ENCODE peak calls at places on chromosomes 16 and 17, in ten cellular contexts. One of them, this sample, is unnamed.

GRCh38 chr16:70699696-70700095 is 13.8 kb upstream of the MTSS2 start:
- DNase-seq in mesendoderm: no peak
- DNase-seq in MG63: no peak
- DNase-seq in left ventricle myocardium inferior: no peak
- DNase-seq in stimulated activated CD4-positive, alpha-beta T cell treated with anti-CD3 and anti-CD28 coated beads, Interleukin-2, amount 100 ng/mL, for 24 hours: no peak
- DNase-seq in RWPE1: no peak
- DNase-seq in activated CD4-positive, alpha-beta T cell treated with anti-CD3 and anti-CD28 coated beads, Interleukin-2, amount 10 ng/mL, durations not matched to agents 7 days and 5 days: no peak
- DNase-seq in T-helper 2 cell treated with Interferon-gamma antibody and Interleukin-4, amounts not matched to agents 5 μg/mL and 100 μg/mL, for 36 hours: no peak
- DNase-seq in stimulated activated CD8-positive, alpha-beta memory T cell treated with anti-CD3 and anti-CD28 coated beads, Interleukin-4, amount 100 ng/mL, for 24 hours: no peak
- DNase-seq in Kasumi-1: no peak
- DNase-seq in this sample: no peak

GRCh38 chr16:69386596-69386995 is 789 bp upstream of the TERF2 start:
- DNase-seq in mesendoderm: no peak
- DNase-seq in MG63: no peak
- DNase-seq in left ventricle myocardium inferior: no peak
- DNase-seq in stimulated activated CD4-positive, alpha-beta T cell treated with anti-CD3 and anti-CD28 coated beads, Interleukin-2, amount 100 ng/mL, for 24 hours: no peak
- DNase-seq in RWPE1: no peak
- DNase-seq in activated CD4-positive, alpha-beta T cell treated with anti-CD3 and anti-CD28 coated beads, Interleukin-2, amount 10 ng/mL, durations not matched to agents 7 days and 5 days: no peak
- DNase-seq in T-helper 2 cell treated with Interferon-gamma antibody and Interleukin-4, amounts not matched to agents 5 μg/mL and 100 μg/mL, for 36 hours: no peak
- DNase-seq in stimulated activated CD8-positive, alpha-beta memory T cell treated with anti-CD3 and anti-CD28 coated beads, Interleukin-4, amount 100 ng/mL, for 24 hours: no peak
- DNase-seq in Kasumi-1: no peak
- DNase-seq in this sample: no peak

GRCh38 chr16:23771027-23771426 is 16.2 kb downstream of the CHP2 start:
- DNase-seq in mesendoderm: no peak
- DNase-seq in MG63: no peak
- DNase-seq in left ventricle myocardium inferior: no peak
- DNase-seq in stimulated activated CD4-positive, alpha-beta T cell treated with anti-CD3 and anti-CD28 coated beads, Interleukin-2, amount 100 ng/mL, for 24 hours: no peak
- DNase-seq in RWPE1: peak; percentile 85
- DNase-seq in activated CD4-positive, alpha-beta T cell treated with anti-CD3 and anti-CD28 coated beads, Interleukin-2, amount 10 ng/mL, durations not matched to agents 7 days and 5 days: no peak
- DNase-seq in T-helper 2 cell treated with Interferon-gamma antibody and Interleukin-4, amounts not matched to agents 5 μg/mL and 100 μg/mL, for 36 hours: no peak
- DNase-seq in stimulated activated CD8-positive, alpha-beta memory T cell treated with anti-CD3 and anti-CD28 coated beads, Interleukin-4, amount 100 ng/mL, for 24 hours: no peak
- DNase-seq in Kasumi-1: no peak
- DNase-seq in this sample: no peak

GRCh38 chr17:46940692-46941404 is 17.9 kb downstream of the GOSR2 start:
- DNase-seq in mesendoderm: peak; percentile 88
- DNase-seq in MG63: peak; percentile 68
- DNase-seq in left ventricle myocardium inferior: peak; percentile 71
- DNase-seq in stimulated activated CD4-positive, alpha-beta T cell treated with anti-CD3 and anti-CD28 coated beads, Interleukin-2, amount 100 ng/mL, for 24 hours: peak; percentile 73
- DNase-seq in RWPE1: peak; percentile 79
- DNase-seq in activated CD4-positive, alpha-beta T cell treated with anti-CD3 and anti-CD28 coated beads, Interleukin-2, amount 10 ng/mL, durations not matched to agents 7 days and 5 days: peak; percentile 79
- DNase-seq in T-helper 2 cell treated with Interferon-gamma antibody and Interleukin-4, amounts not matched to agents 5 μg/mL and 100 μg/mL, for 36 hours: peak; percentile 52
- DNase-seq in stimulated activated CD8-positive, alpha-beta memory T cell treated with anti-CD3 and anti-CD28 coated beads, Interleukin-4, amount 100 ng/mL, for 24 hours: peak; percentile 53
- DNase-seq in Kasumi-1: peak; percentile 89
- DNase-seq in this sample: peak; percentile 74

GRCh38 chr16:68446941-68447675 is 1.2 kb downstream of the SMPD3 start:
- DNase-seq in mesendoderm: no peak
- DNase-seq in MG63: no peak
- DNase-seq in left ventricle myocardium inferior: no peak
- DNase-seq in stimulated activated CD4-positive, alpha-beta T cell treated with anti-CD3 and anti-CD28 coated beads, Interleukin-2, amount 100 ng/mL, for 24 hours: no peak
- DNase-seq in RWPE1: no peak
- DNase-seq in activated CD4-positive, alpha-beta T cell treated with anti-CD3 and anti-CD28 coated beads, Interleukin-2, amount 10 ng/mL, durations not matched to agents 7 days and 5 days: no peak
- DNase-seq in T-helper 2 cell treated with Interferon-gamma antibody and Interleukin-4, amounts not matched to agents 5 μg/mL and 100 μg/mL, for 36 hours: no peak
- DNase-seq in stimulated activated CD8-positive, alpha-beta memory T cell treated with anti-CD3 and anti-CD28 coated beads, Interleukin-4, amount 100 ng/mL, for 24 hours: no peak
- DNase-seq in Kasumi-1: no peak
- DNase-seq in this sample: no peak

GRCh38 chr16:17194190-17194780 is 276.5 kb downstream of the XYLT1 start:
- DNase-seq in mesendoderm: peak; percentile 74
- DNase-seq in MG63: peak; percentile 17
- DNase-seq in left ventricle myocardium inferior: peak; percentile 27
- DNase-seq in stimulated activated CD4-positive, alpha-beta T cell treated with anti-CD3 and anti-CD28 coated beads, Interleukin-2, amount 100 ng/mL, for 24 hours: peak; percentile 71
- DNase-seq in RWPE1: no peak
- DNase-seq in activated CD4-positive, alpha-beta T cell treated with anti-CD3 and anti-CD28 coated beads, Interleukin-2, amount 10 ng/mL, durations not matched to agents 7 days and 5 days: peak; percentile 56
- DNase-seq in T-helper 2 cell treated with Interferon-gamma antibody and Interleukin-4, amounts not matched to agents 5 μg/mL and 100 μg/mL, for 36 hours: peak; percentile 21
- DNase-seq in stimulated activated CD8-positive, alpha-beta memory T cell treated with anti-CD3 and anti-CD28 coated beads, Interleukin-4, amount 100 ng/mL, for 24 hours: peak; percentile 45
- DNase-seq in Kasumi-1: no peak
- DNase-seq in this sample: peak; percentile 60

GRCh38 chr17:73976676-73977521 is 226.6 kb upstream of the RPL38 start:
- DNase-seq in mesendoderm: peak; percentile 38
- DNase-seq in MG63: peak; percentile 84
- DNase-seq in left ventricle myocardium inferior: no peak
- DNase-seq in stimulated activated CD4-positive, alpha-beta T cell treated with anti-CD3 and anti-CD28 coated beads, Interleukin-2, amount 100 ng/mL, for 24 hours: no peak
- DNase-seq in RWPE1: no peak
- DNase-seq in activated CD4-positive, alpha-beta T cell treated with anti-CD3 and anti-CD28 coated beads, Interleukin-2, amount 10 ng/mL, durations not matched to agents 7 days and 5 days: no peak
- DNase-seq in T-helper 2 cell treated with Interferon-gamma antibody and Interleukin-4, amounts not matched to agents 5 μg/mL and 100 μg/mL, for 36 hours: no peak
- DNase-seq in stimulated activated CD8-positive, alpha-beta memory T cell treated with anti-CD3 and anti-CD28 coated beads, Interleukin-4, amount 100 ng/mL, for 24 hours: no peak
- DNase-seq in Kasumi-1: no peak
- DNase-seq in this sample: no peak

GRCh38 chr17:8248751-8249607 is at the start of gene PFAS:
- DNase-seq in mesendoderm: peak; percentile 96
- DNase-seq in MG63: peak; percentile 97
- DNase-seq in left ventricle myocardium inferior: peak; percentile 97
- DNase-seq in stimulated activated CD4-positive, alpha-beta T cell treated with anti-CD3 and anti-CD28 coated beads, Interleukin-2, amount 100 ng/mL, for 24 hours: peak; percentile 97
- DNase-seq in RWPE1: peak; percentile 93
- DNase-seq in activated CD4-positive, alpha-beta T cell treated with anti-CD3 and anti-CD28 coated beads, Interleukin-2, amount 10 ng/mL, durations not matched to agents 7 days and 5 days: peak; percentile 96
- DNase-seq in T-helper 2 cell treated with Interferon-gamma antibody and Interleukin-4, amounts not matched to agents 5 μg/mL and 100 μg/mL, for 36 hours: peak; percentile 96
- DNase-seq in stimulated activated CD8-positive, alpha-beta memory T cell treated with anti-CD3 and anti-CD28 coated beads, Interleukin-4, amount 100 ng/mL, for 24 hours: peak; percentile 97
- DNase-seq in Kasumi-1: peak; percentile 66
- DNase-seq in this sample: peak; percentile 88

GRCh38 chr17:40612510-40613244 is 34.9 kb downstream of the SMARCE1 start:
- DNase-seq in mesendoderm: no peak
- DNase-seq in MG63: no peak
- DNase-seq in left ventricle myocardium inferior: no peak
- DNase-seq in stimulated activated CD4-positive, alpha-beta T cell treated with anti-CD3 and anti-CD28 coated beads, Interleukin-2, amount 100 ng/mL, for 24 hours: peak; percentile 67
- DNase-seq in RWPE1: no peak
- DNase-seq in activated CD4-positive, alpha-beta T cell treated with anti-CD3 and anti-CD28 coated beads, Interleukin-2, amount 10 ng/mL, durations not matched to agents 7 days and 5 days: peak; percentile 57
- DNase-seq in T-helper 2 cell treated with Interferon-gamma antibody and Interleukin-4, amounts not matched to agents 5 μg/mL and 100 μg/mL, for 36 hours: no peak
- DNase-seq in stimulated activated CD8-positive, alpha-beta memory T cell treated with anti-CD3 and anti-CD28 coated beads, Interleukin-4, amount 100 ng/mL, for 24 hours: peak; percentile 38
- DNase-seq in Kasumi-1: no peak
- DNase-seq in this sample: no peak

GRCh38 chr17:31535581-31535981 is 144.1 kb downstream of the RAB11FIP4 start:
- DNase-seq in mesendoderm: no peak
- DNase-seq in MG63: peak; percentile 23
- DNase-seq in left ventricle myocardium inferior: no peak
- DNase-seq in stimulated activated CD4-positive, alpha-beta T cell treated with anti-CD3 and anti-CD28 coated beads, Interleukin-2, amount 100 ng/mL, for 24 hours: peak; percentile 40
- DNase-seq in RWPE1: no peak
- DNase-seq in activated CD4-positive, alpha-beta T cell treated with anti-CD3 and anti-CD28 coated beads, Interleukin-2, amount 10 ng/mL, durations not matched to agents 7 days and 5 days: no peak
- DNase-seq in T-helper 2 cell treated with Interferon-gamma antibody and Interleukin-4, amounts not matched to agents 5 μg/mL and 100 μg/mL, for 36 hours: no peak
- DNase-seq in stimulated activated CD8-positive, alpha-beta memory T cell treated with anti-CD3 and anti-CD28 coated beads, Interleukin-4, amount 100 ng/mL, for 24 hours: no peak
- DNase-seq in Kasumi-1: peak; percentile 22
- DNase-seq in this sample: peak; percentile 86

GRCh38 chr17:71412803-71413202 is 708.0 kb upstream of the SOX9 start:
- DNase-seq in mesendoderm: no peak
- DNase-seq in MG63: peak; percentile 84
- DNase-seq in left ventricle myocardium inferior: no peak
- DNase-seq in stimulated activated CD4-positive, alpha-beta T cell treated with anti-CD3 and anti-CD28 coated beads, Interleukin-2, amount 100 ng/mL, for 24 hours: no peak
- DNase-seq in RWPE1: peak; percentile 90
- DNase-seq in activated CD4-positive, alpha-beta T cell treated with anti-CD3 and anti-CD28 coated beads, Interleukin-2, amount 10 ng/mL, durations not matched to agents 7 days and 5 days: no peak
- DNase-seq in T-helper 2 cell treated with Interferon-gamma antibody and Interleukin-4, amounts not matched to agents 5 μg/mL and 100 μg/mL, for 36 hours: no peak
- DNase-seq in stimulated activated CD8-positive, alpha-beta memory T cell treated with anti-CD3 and anti-CD28 coated beads, Interleukin-4, amount 100 ng/mL, for 24 hours: no peak
- DNase-seq in Kasumi-1: no peak
- DNase-seq in this sample: no peak

GRCh38 chr17:8100149-8100548 is 12.6 kb upstream of the ALOX12B start:
- DNase-seq in mesendoderm: no peak
- DNase-seq in MG63: no peak
- DNase-seq in left ventricle myocardium inferior: no peak
- DNase-seq in stimulated activated CD4-positive, alpha-beta T cell treated with anti-CD3 and anti-CD28 coated beads, Interleukin-2, amount 100 ng/mL, for 24 hours: no peak
- DNase-seq in RWPE1: no peak
- DNase-seq in activated CD4-positive, alpha-beta T cell treated with anti-CD3 and anti-CD28 coated beads, Interleukin-2, amount 10 ng/mL, durations not matched to agents 7 days and 5 days: no peak
- DNase-seq in T-helper 2 cell treated with Interferon-gamma antibody and Interleukin-4, amounts not matched to agents 5 μg/mL and 100 μg/mL, for 36 hours: no peak
- DNase-seq in stimulated activated CD8-positive, alpha-beta memory T cell treated with anti-CD3 and anti-CD28 coated beads, Interleukin-4, amount 100 ng/mL, for 24 hours: no peak
- DNase-seq in Kasumi-1: no peak
- DNase-seq in this sample: no peak

GRCh38 chr16:73735018-73735417 is 561.6 kb upstream of the PSMD7 start:
- DNase-seq in mesendoderm: no peak
- DNase-seq in MG63: no peak
- DNase-seq in left ventricle myocardium inferior: no peak
- DNase-seq in stimulated activated CD4-positive, alpha-beta T cell treated with anti-CD3 and anti-CD28 coated beads, Interleukin-2, amount 100 ng/mL, for 24 hours: no peak
- DNase-seq in RWPE1: peak; percentile 77
- DNase-seq in activated CD4-positive, alpha-beta T cell treated with anti-CD3 and anti-CD28 coated beads, Interleukin-2, amount 10 ng/mL, durations not matched to agents 7 days and 5 days: no peak
- DNase-seq in T-helper 2 cell treated with Interferon-gamma antibody and Interleukin-4, amounts not matched to agents 5 μg/mL and 100 μg/mL, for 36 hours: no peak
- DNase-seq in stimulated activated CD8-positive, alpha-beta memory T cell treated with anti-CD3 and anti-CD28 coated beads, Interleukin-4, amount 100 ng/mL, for 24 hours: no peak
- DNase-seq in Kasumi-1: no peak
- DNase-seq in this sample: no peak

GRCh38 chr16:48965391-48965790 is 316.2 kb downstream of the CBLN1 start:
- DNase-seq in mesendoderm: no peak
- DNase-seq in MG63: peak; percentile 25
- DNase-seq in left ventricle myocardium inferior: no peak
- DNase-seq in stimulated activated CD4-positive, alpha-beta T cell treated with anti-CD3 and anti-CD28 coated beads, Interleukin-2, amount 100 ng/mL, for 24 hours: no peak
- DNase-seq in RWPE1: no peak
- DNase-seq in activated CD4-positive, alpha-beta T cell treated with anti-CD3 and anti-CD28 coated beads, Interleukin-2, amount 10 ng/mL, durations not matched to agents 7 days and 5 days: no peak
- DNase-seq in T-helper 2 cell treated with Interferon-gamma antibody and Interleukin-4, amounts not matched to agents 5 μg/mL and 100 μg/mL, for 36 hours: no peak
- DNase-seq in stimulated activated CD8-positive, alpha-beta memory T cell treated with anti-CD3 and anti-CD28 coated beads, Interleukin-4, amount 100 ng/mL, for 24 hours: no peak
- DNase-seq in Kasumi-1: no peak
- DNase-seq in this sample: no peak

GRCh38 chr17:80086081-80086480 is 15.3 kb upstream of the GAA start:
- DNase-seq in mesendoderm: no peak
- DNase-seq in MG63: no peak
- DNase-seq in left ventricle myocardium inferior: no peak
- DNase-seq in stimulated activated CD4-positive, alpha-beta T cell treated with anti-CD3 and anti-CD28 coated beads, Interleukin-2, amount 100 ng/mL, for 24 hours: no peak
- DNase-seq in RWPE1: no peak
- DNase-seq in activated CD4-positive, alpha-beta T cell treated with anti-CD3 and anti-CD28 coated beads, Interleukin-2, amount 10 ng/mL, durations not matched to agents 7 days and 5 days: no peak
- DNase-seq in T-helper 2 cell treated with Interferon-gamma antibody and Interleukin-4, amounts not matched to agents 5 μg/mL and 100 μg/mL, for 36 hours: no peak
- DNase-seq in stimulated activated CD8-positive, alpha-beta memory T cell treated with anti-CD3 and anti-CD28 coated beads, Interleukin-4, amount 100 ng/mL, for 24 hours: no peak
- DNase-seq in Kasumi-1: no peak
- DNase-seq in this sample: no peak

GRCh38 chr17:82655038-82655479 is 6.8 kb upstream of the WDR45B start:
- DNase-seq in mesendoderm: no peak
- DNase-seq in MG63: no peak
- DNase-seq in left ventricle myocardium inferior: no peak
- DNase-seq in stimulated activated CD4-positive, alpha-beta T cell treated with anti-CD3 and anti-CD28 coated beads, Interleukin-2, amount 100 ng/mL, for 24 hours: no peak
- DNase-seq in RWPE1: no peak
- DNase-seq in activated CD4-positive, alpha-beta T cell treated with anti-CD3 and anti-CD28 coated beads, Interleukin-2, amount 10 ng/mL, durations not matched to agents 7 days and 5 days: no peak
- DNase-seq in T-helper 2 cell treated with Interferon-gamma antibody and Interleukin-4, amounts not matched to agents 5 μg/mL and 100 μg/mL, for 36 hours: no peak
- DNase-seq in stimulated activated CD8-positive, alpha-beta memory T cell treated with anti-CD3 and anti-CD28 coated beads, Interleukin-4, amount 100 ng/mL, for 24 hours: no peak
- DNase-seq in Kasumi-1: peak; percentile 76
- DNase-seq in this sample: no peak

GRCh38 chr17:73593249-73593965 is 50.8 kb downstream of the SDK2 start:
- DNase-seq in mesendoderm: no peak
- DNase-seq in MG63: no peak
- DNase-seq in left ventricle myocardium inferior: no peak
- DNase-seq in stimulated activated CD4-positive, alpha-beta T cell treated with anti-CD3 and anti-CD28 coated beads, Interleukin-2, amount 100 ng/mL, for 24 hours: no peak
- DNase-seq in RWPE1: no peak
- DNase-seq in activated CD4-positive, alpha-beta T cell treated with anti-CD3 and anti-CD28 coated beads, Interleukin-2, amount 10 ng/mL, durations not matched to agents 7 days and 5 days: no peak
- DNase-seq in T-helper 2 cell treated with Interferon-gamma antibody and Interleukin-4, amounts not matched to agents 5 μg/mL and 100 μg/mL, for 36 hours: no peak
- DNase-seq in stimulated activated CD8-positive, alpha-beta memory T cell treated with anti-CD3 and anti-CD28 coated beads, Interleukin-4, amount 100 ng/mL, for 24 hours: no peak
- DNase-seq in Kasumi-1: no peak
- DNase-seq in this sample: no peak

GRCh38 chr16:53482123-53482522 is 20.9 kb downstream of the AKTIP start:
- DNase-seq in mesendoderm: no peak
- DNase-seq in MG63: no peak
- DNase-seq in left ventricle myocardium inferior: no peak
- DNase-seq in stimulated activated CD4-positive, alpha-beta T cell treated with anti-CD3 and anti-CD28 coated beads, Interleukin-2, amount 100 ng/mL, for 24 hours: no peak
- DNase-seq in RWPE1: no peak
- DNase-seq in activated CD4-positive, alpha-beta T cell treated with anti-CD3 and anti-CD28 coated beads, Interleukin-2, amount 10 ng/mL, durations not matched to agents 7 days and 5 days: no peak
- DNase-seq in T-helper 2 cell treated with Interferon-gamma antibody and Interleukin-4, amounts not matched to agents 5 μg/mL and 100 μg/mL, for 36 hours: no peak
- DNase-seq in stimulated activated CD8-positive, alpha-beta memory T cell treated with anti-CD3 and anti-CD28 coated beads, Interleukin-4, amount 100 ng/mL, for 24 hours: no peak
- DNase-seq in Kasumi-1: peak; percentile 85
- DNase-seq in this sample: no peak

GRCh38 chr16:30748634-30749445 is 615 bp downstream of the PHKG2 start:
- DNase-seq in mesendoderm: peak; percentile 73
- DNase-seq in MG63: peak; percentile 60
- DNase-seq in left ventricle myocardium inferior: no peak
- DNase-seq in stimulated activated CD4-positive, alpha-beta T cell treated with anti-CD3 and anti-CD28 coated beads, Interleukin-2, amount 100 ng/mL, for 24 hours: peak; percentile 31
- DNase-seq in RWPE1: no peak
- DNase-seq in activated CD4-positive, alpha-beta T cell treated with anti-CD3 and anti-CD28 coated beads, Interleukin-2, amount 10 ng/mL, durations not matched to agents 7 days and 5 days: peak; percentile 29
- DNase-seq in T-helper 2 cell treated with Interferon-gamma antibody and Interleukin-4, amounts not matched to agents 5 μg/mL and 100 μg/mL, for 36 hours: peak; percentile 27
- DNase-seq in stimulated activated CD8-positive, alpha-beta memory T cell treated with anti-CD3 and anti-CD28 coated beads, Interleukin-4, amount 100 ng/mL, for 24 hours: no peak
- DNase-seq in Kasumi-1: no peak
- DNase-seq in this sample: no peak

GRCh38 chr17:34542700-34543336 is 36.6 kb upstream of the TMEM132E start:
- DNase-seq in mesendoderm: peak; percentile 31
- DNase-seq in MG63: no peak
- DNase-seq in left ventricle myocardium inferior: no peak
- DNase-seq in stimulated activated CD4-positive, alpha-beta T cell treated with anti-CD3 and anti-CD28 coated beads, Interleukin-2, amount 100 ng/mL, for 24 hours: peak; percentile 73
- DNase-seq in RWPE1: peak; percentile 14
- DNase-seq in activated CD4-positive, alpha-beta T cell treated with anti-CD3 and anti-CD28 coated beads, Interleukin-2, amount 10 ng/mL, durations not matched to agents 7 days and 5 days: peak; percentile 66
- DNase-seq in T-helper 2 cell treated with Interferon-gamma antibody and Interleukin-4, amounts not matched to agents 5 μg/mL and 100 μg/mL, for 36 hours: peak; percentile 15
- DNase-seq in stimulated activated CD8-positive, alpha-beta memory T cell treated with anti-CD3 and anti-CD28 coated beads, Interleukin-4, amount 100 ng/mL, for 24 hours: peak; percentile 19
- DNase-seq in Kasumi-1: peak; percentile 18
- DNase-seq in this sample: peak; percentile 65

GRCh38 chr17:20095366-20096080 is 86.4 kb downstream of the SPECC1 start:
- DNase-seq in mesendoderm: peak; percentile 81
- DNase-seq in MG63: no peak
- DNase-seq in left ventricle myocardium inferior: peak; percentile 79
- DNase-seq in stimulated activated CD4-positive, alpha-beta T cell treated with anti-CD3 and anti-CD28 coated beads, Interleukin-2, amount 100 ng/mL, for 24 hours: no peak
- DNase-seq in RWPE1: peak; percentile 17
- DNase-seq in activated CD4-positive, alpha-beta T cell treated with anti-CD3 and anti-CD28 coated beads, Interleukin-2, amount 10 ng/mL, durations not matched to agents 7 days and 5 days: no peak
- DNase-seq in T-helper 2 cell treated with Interferon-gamma antibody and Interleukin-4, amounts not matched to agents 5 μg/mL and 100 μg/mL, for 36 hours: no peak
- DNase-seq in stimulated activated CD8-positive, alpha-beta memory T cell treated with anti-CD3 and anti-CD28 coated beads, Interleukin-4, amount 100 ng/mL, for 24 hours: no peak
- DNase-seq in Kasumi-1: no peak
- DNase-seq in this sample: no peak

GRCh38 chr17:3639981-3640596 is 3.5 kb downstream of the CTNS start:
- DNase-seq in mesendoderm: peak; percentile 56
- DNase-seq in MG63: no peak
- DNase-seq in left ventricle myocardium inferior: no peak
- DNase-seq in stimulated activated CD4-positive, alpha-beta T cell treated with anti-CD3 and anti-CD28 coated beads, Interleukin-2, amount 100 ng/mL, for 24 hours: no peak
- DNase-seq in RWPE1: no peak
- DNase-seq in activated CD4-positive, alpha-beta T cell treated with anti-CD3 and anti-CD28 coated beads, Interleukin-2, amount 10 ng/mL, durations not matched to agents 7 days and 5 days: no peak
- DNase-seq in T-helper 2 cell treated with Interferon-gamma antibody and Interleukin-4, amounts not matched to agents 5 μg/mL and 100 μg/mL, for 36 hours: peak; percentile 72
- DNase-seq in stimulated activated CD8-positive, alpha-beta memory T cell treated with anti-CD3 and anti-CD28 coated beads, Interleukin-4, amount 100 ng/mL, for 24 hours: no peak
- DNase-seq in Kasumi-1: peak; percentile 55
- DNase-seq in this sample: no peak

GRCh38 chr17:42252528-42253172 is 23.5 kb downstream of the STAT5B start:
- DNase-seq in mesendoderm: no peak
- DNase-seq in MG63: no peak
- DNase-seq in left ventricle myocardium inferior: no peak
- DNase-seq in stimulated activated CD4-positive, alpha-beta T cell treated with anti-CD3 and anti-CD28 coated beads, Interleukin-2, amount 100 ng/mL, for 24 hours: no peak
- DNase-seq in RWPE1: no peak
- DNase-seq in activated CD4-positive, alpha-beta T cell treated with anti-CD3 and anti-CD28 coated beads, Interleukin-2, amount 10 ng/mL, durations not matched to agents 7 days and 5 days: no peak
- DNase-seq in T-helper 2 cell treated with Interferon-gamma antibody and Interleukin-4, amounts not matched to agents 5 μg/mL and 100 μg/mL, for 36 hours: no peak
- DNase-seq in stimulated activated CD8-positive, alpha-beta memory T cell treated with anti-CD3 and anti-CD28 coated beads, Interleukin-4, amount 100 ng/mL, for 24 hours: no peak
- DNase-seq in Kasumi-1: no peak
- DNase-seq in this sample: no peak

GRCh38 chr16:117381-118365 is 20.8 kb downstream of the NPRL3 start:
- DNase-seq in mesendoderm: peak; percentile 74
- DNase-seq in MG63: peak; percentile 46
- DNase-seq in left ventricle myocardium inferior: peak; percentile 45
- DNase-seq in stimulated activated CD4-positive, alpha-beta T cell treated with anti-CD3 and anti-CD28 coated beads, Interleukin-2, amount 100 ng/mL, for 24 hours: peak; percentile 78
- DNase-seq in RWPE1: peak; percentile 60
- DNase-seq in activated CD4-positive, alpha-beta T cell treated with anti-CD3 and anti-CD28 coated beads, Interleukin-2, amount 10 ng/mL, durations not matched to agents 7 days and 5 days: peak; percentile 74
- DNase-seq in T-helper 2 cell treated with Interferon-gamma antibody and Interleukin-4, amounts not matched to agents 5 μg/mL and 100 μg/mL, for 36 hours: peak; percentile 26
- DNase-seq in stimulated activated CD8-positive, alpha-beta memory T cell treated with anti-CD3 and anti-CD28 coated beads, Interleukin-4, amount 100 ng/mL, for 24 hours: peak; percentile 47
- DNase-seq in Kasumi-1: no peak
- DNase-seq in this sample: peak; percentile 81